ENCODE peak calls at places on chromosomes 4 and X, in four cellular contexts. V is AG09309, J is psoas muscle, T is endothelial cell. O is an unnamed sample.

GRCh38 chr4:178665916-178666315 is 1223.7 kb upstream of the AGA start:
- DNase-seq in V (no peak), J (no peak), T (no peak), O (no peak)

GRCh38 chr4:154616287-154616686 is 3.8 kb upstream of the FGG start:
- DNase-seq in J (no peak), T (no peak), V (no peak), O (no peak)

GRCh38 chrX:20454117-20454516 is 187.4 kb upstream of the RPS6KA3 start:
- DNase-seq in J (no peak), T (no peak), V (no peak), O (no peak)

GRCh38 chr4:114368751-114369150 is 229.9 kb upstream of the UGT8 start:
- DNase-seq in V (no peak), J (no peak), T (no peak), O (no peak)

GRCh38 chrX:120450163-120450562 is 18.9 kb downstream of the LAMP2 start:
- DNase-seq in V (no peak), T (no peak), J (no peak), O (no peak)

GRCh38 chrX:151153086-151153485 is 23.3 kb upstream of the GPR50 start:
- DNase-seq in V (peak; percentile 13), J (no peak), T (peak; percentile 5), O (no peak)

GRCh38 chr4:173370130-173370476 is 651 bp upstream of the SAP30 start:
- DNase-seq in J (peak; percentile 81), T (peak; percentile 40), V (no peak), O (peak; percentile 77)

GRCh38 chr4:148116971-148117370 is 325.2 kb downstream of the NR3C2 start:
- DNase-seq in J (no peak), T (no peak), V (no peak), O (no peak)

GRCh38 chr4:78345237-78345636 is 206.3 kb upstream of the ANXA3 start:
- DNase-seq in V (no peak), T (no peak), J (no peak), O (no peak)

GRCh38 chr4:89222171-89222570 is 85.4 kb downstream of the GPRIN3 start:
- DNase-seq in V (no peak), T (no peak), J (no peak), O (no peak)

GRCh38 chr4:80751200-80751599 is 279.3 kb upstream of the BMP3 start:
- DNase-seq in J (no peak), V (no peak), T (no peak), O (no peak)

GRCh38 chr4:166827167-166827566 is 407.1 kb downstream of the SPOCK3 start:
- DNase-seq in J (no peak), V (no peak), T (no peak), O (no peak)

GRCh38 chr4:26858947-26859401 is 1.7 kb upstream of the STIM2 start:
- DNase-seq in V (no peak), T (no peak), J (no peak), O (no peak)

GRCh38 chrX:17638731-17639130 is 98.6 kb upstream of the SCML1 start:
- DNase-seq in J (no peak), V (no peak), T (no peak), O (no peak)

GRCh38 chr4:147550626-147551250 is 66.5 kb upstream of the TMEM184C start:
- DNase-seq in T (no peak), J (no peak), V (no peak), O (no peak)

GRCh38 chr4:25862411-25863346 is at the start of gene SEL1L3:
- DNase-seq in T (peak; percentile 44), V (no peak), J (peak; percentile 54), O (peak; percentile 41)

GRCh38 chrX:119389214-119389613 is 9.9 kb upstream of the SLC25A43 start:
- DNase-seq in J (no peak), V (no peak), T (no peak), O (no peak)

GRCh38 chrX:16825306-16826035 is 39.2 kb downstream of the TXLNG start:
- DNase-seq in J (no peak), T (no peak), V (no peak), O (no peak)

GRCh38 chr4:36494016-36494415 is 212.6 kb downstream of the DTHD1 start:
- DNase-seq in T (no peak), J (no peak), V (no peak), O (no peak)

GRCh38 chrX:66098162-66098561 is 58.3 kb upstream of the VSIG4 start:
- DNase-seq in J (no peak), V (no peak), T (no peak), O (no peak)

GRCh38 chr4:184713887-184714286 is 20.0 kb downstream of the CENPU start:
- DNase-seq in J (no peak), T (no peak), V (no peak), O (no peak)

GRCh38 chrX:149903889-149904748 is 23.1 kb downstream of the MAGEA8 start:
- DNase-seq in V (no peak), T (no peak), J (no peak), O (no peak)

GRCh38 chr4:170853422-170854021 is 763.8 kb upstream of the AADAT start:
- DNase-seq in J (no peak), V (no peak), T (peak; percentile 73), O (peak; percentile 20)

GRCh38 chrX:130981836-130982235 is 76.3 kb upstream of the ARHGAP36 start:
- DNase-seq in J (no peak), V (no peak), T (no peak), O (no peak)

GRCh38 chr4:26130173-26130572 is 190.6 kb upstream of the RBPJ start:
- DNase-seq in V (no peak), J (no peak), T (no peak), O (no peak)

GRCh38 chr4:6470502-6471302 is 1.7 kb downstream of the PPP2R2C start:
- DNase-seq in T (peak; percentile 45), V (no peak), J (peak; percentile 64), O (peak; percentile 78)

GRCh38 chr4:22235798-22236197 is 280.1 kb downstream of the ADGRA3 start:
- DNase-seq in V (no peak), J (peak; percentile 53), T (no peak), O (no peak)

GRCh38 chr4:16294455-16294854 is 68.2 kb upstream of the TAPT1 start:
- DNase-seq in V (no peak), J (no peak), T (no peak), O (no peak)

GRCh38 chr4:110442788-110443187 is 33.2 kb upstream of the ENPEP start:
- DNase-seq in J (no peak), V (no peak), T (no peak), O (no peak)

GRCh38 chr4:20254517-20255250 is 3.0 kb downstream of the SLIT2 start:
- DNase-seq in J (peak; percentile 57), V (no peak), T (peak; percentile 49), O (peak; percentile 33)

GRCh38 chr4:182905038-182905437 is 12.1 kb downstream of the DCTD start:
- DNase-seq in V (no peak), J (no peak), T (no peak), O (no peak)

GRCh38 chr4:147825451-147826287 is 93.8 kb downstream of the ARHGAP10 start:
- DNase-seq in J (peak; percentile 62), V (no peak), T (no peak), O (peak; percentile 63)

GRCh38 chr4:19486400-19486799 is 765.3 kb upstream of the SLIT2 start:
- DNase-seq in T (peak; percentile 5), J (no peak), V (no peak), O (no peak)

GRCh38 chr4:150849016-150849415 is 166.1 kb downstream of the LRBA start:
- DNase-seq in J (no peak), T (no peak), V (no peak), O (no peak)

O was measured in left cardiac atrium.